ENCODE peak calls at places on chromosomes 4 and X, in four cellular contexts. P is body of pancreas, V is Panc1, S is aorta. A is an unnamed sample.

GRCh38 chrX:150693782-150694574 is 782 bp downstream of the MTMR1 start:
- DNase-seq in P (peak), S (peak), V (no peak), A (no peak)

GRCh38 chrX:109856974-109857373 is 123.9 kb upstream of the ACSL4 start:
- DNase-seq in V (no peak), P (peak), S (no peak), A (no peak)

GRCh38 chr4:85762204-85762884 is 287.4 kb downstream of the ARHGAP24 start:
- DNase-seq in V (no peak), S (no peak), P (peak), A (no peak)

GRCh38 chr4:3305610-3306371 is 13.0 kb downstream of the RGS12 start:
- DNase-seq in V (no peak), P (no peak), S (peak), A (no peak)

GRCh38 chr4:560061-560460 is 16.0 kb downstream of the TMEM271 start:
- DNase-seq in V (no peak), S (no peak), P (no peak), A (no peak)

GRCh38 chr4:133866328-133866699 is 335.3 kb downstream of the PABPC4L start:
- DNase-seq in V (no peak), P (no peak), S (no peak), A (no peak)

GRCh38 chr4:89509708-89510269 is 202.2 kb upstream of the GPRIN3 start:
- DNase-seq in S (no peak), V (no peak), P (no peak), A (no peak)

GRCh38 chrX:84118315-84118714 is 69.7 kb downstream of the RPS6KA6 start:
- DNase-seq in V (no peak), P (no peak), S (no peak), A (no peak)

GRCh38 chr4:184100297-184100885 is 117.3 kb downstream of the ENPP6 start:
- DNase-seq in P (peak), S (no peak), V (no peak), A (no peak)

GRCh38 chr4:45475490-45475889 is 648.4 kb downstream of the GABRG1 start:
- DNase-seq in S (no peak), V (no peak), P (no peak), A (peak)

GRCh38 chrX:18415386-18415785 is 10.0 kb upstream of the CDKL5 start:
- DNase-seq in V (no peak), S (no peak), P (no peak), A (no peak)

GRCh38 chrX:109839694-109840358 is 106.8 kb upstream of the ACSL4 start:
- DNase-seq in S (no peak), P (peak), V (no peak), A (no peak)

GRCh38 chr4:122898370-122899150 is 23.8 kb downstream of the NUDT6 start:
- DNase-seq in S (no peak), P (peak), V (peak), A (no peak)

GRCh38 chr4:18198653-18199052 is 177.1 kb upstream of the LCORL start:
- DNase-seq in S (no peak), P (no peak), V (no peak), A (no peak)

GRCh38 chr4:113821851-113822250 is 60.3 kb upstream of the CAMK2D start:
- DNase-seq in V (no peak), P (no peak), S (no peak), A (no peak)

GRCh38 chrX:14497184-14497666 is 32.1 kb upstream of the GLRA2 start:
- DNase-seq in V (no peak), P (no peak), S (no peak), A (no peak)

GRCh38 chr4:149531861-149532260 is 283.8 kb downstream of the IQCM start:
- DNase-seq in S (no peak), V (no peak), P (no peak), A (no peak)

GRCh38 chrX:30613736-30614135 is 36.2 kb upstream of the TASL start:
- DNase-seq in P (peak), S (no peak), V (no peak), A (no peak)

GRCh38 chrX:39162322-39162721 is 361.1 kb downstream of the MID1IP1 start:
- DNase-seq in S (peak), P (no peak), V (no peak), A (no peak)

GRCh38 chrX:7941390-7942042 is 14.3 kb upstream of the PNPLA4 start:
- DNase-seq in V (no peak), S (no peak), P (no peak), A (peak)

GRCh38 chrX:54116391-54116790 is 66.7 kb downstream of the FAM120C start:
- DNase-seq in S (no peak), V (no peak), P (no peak), A (no peak)

GRCh38 chr4:53810643-53811042 is 219.4 kb upstream of the LNX1 start:
- DNase-seq in P (no peak), V (no peak), S (no peak), A (no peak)

GRCh38 chr4:125369098-125369497 is 54.3 kb downstream of the FAT4 start:
- DNase-seq in P (no peak), V (no peak), S (no peak), A (no peak)

A was measured in SK-N-MC.